ENCODE peak calls at places on chromosomes 12 and 14, in six cellular contexts. One of them, this sample, is unnamed.

GRCh38 chr12:21065845-21066244 is 65.1 kb upstream of the SLCO1B1 start:
- DNase-seq in osteocyte: no peak
- DNase-seq in HFF-Myc: no peak
- DNase-seq in neural crest cell: no peak
- DNase-seq in dorsolateral prefrontal cortex: no peak
- DNase-seq in stomach: no peak
- DNase-seq in this sample: no peak

GRCh38 chr12:109739747-109740693 is 26.4 kb downstream of the FAM222A start:
- DNase-seq in osteocyte: no peak
- DNase-seq in HFF-Myc: no peak
- DNase-seq in neural crest cell: no peak
- DNase-seq in dorsolateral prefrontal cortex: peak; percentile 21
- DNase-seq in stomach: peak; percentile 40
- DNase-seq in this sample: no peak

GRCh38 chr14:51677276-51677675 is 25.6 kb downstream of the FRMD6 start:
- DNase-seq in osteocyte: no peak
- DNase-seq in HFF-Myc: peak; percentile 30
- DNase-seq in neural crest cell: no peak
- DNase-seq in dorsolateral prefrontal cortex: no peak
- DNase-seq in stomach: no peak
- DNase-seq in this sample: no peak

GRCh38 chr12:51852404-51853137 is 4.1 kb upstream of the FIGNL2 start:
- DNase-seq in osteocyte: no peak
- DNase-seq in HFF-Myc: peak; percentile 42
- DNase-seq in neural crest cell: no peak
- DNase-seq in dorsolateral prefrontal cortex: no peak
- DNase-seq in stomach: no peak
- DNase-seq in this sample: no peak

GRCh38 chr14:95527392-95528002 is 7.4 kb upstream of the GLRX5 start:
- DNase-seq in osteocyte: no peak
- DNase-seq in HFF-Myc: no peak
- DNase-seq in neural crest cell: no peak
- DNase-seq in dorsolateral prefrontal cortex: no peak
- DNase-seq in stomach: peak; percentile 52
- DNase-seq in this sample: peak; percentile 49

GRCh38 chr12:56087220-56087619 is 7.3 kb downstream of the ERBB3 start:
- DNase-seq in osteocyte: no peak
- DNase-seq in HFF-Myc: no peak
- DNase-seq in neural crest cell: no peak
- DNase-seq in dorsolateral prefrontal cortex: no peak
- DNase-seq in stomach: peak; percentile 97
- DNase-seq in this sample: no peak

GRCh38 chr14:30085943-30086342 is 158.3 kb upstream of the PRKD1 start:
- DNase-seq in osteocyte: no peak
- DNase-seq in HFF-Myc: no peak
- DNase-seq in neural crest cell: no peak
- DNase-seq in dorsolateral prefrontal cortex: no peak
- DNase-seq in stomach: peak; percentile 62
- DNase-seq in this sample: no peak

GRCh38 chr14:93981874-93982683 is 5.7 kb upstream of the ASB2 start:
- DNase-seq in osteocyte: no peak
- DNase-seq in HFF-Myc: no peak
- DNase-seq in neural crest cell: no peak
- DNase-seq in dorsolateral prefrontal cortex: no peak
- DNase-seq in stomach: no peak
- DNase-seq in this sample: no peak

GRCh38 chr12:21615441-21615840 is 10.8 kb upstream of the GYS2 start:
- DNase-seq in osteocyte: no peak
- DNase-seq in HFF-Myc: no peak
- DNase-seq in neural crest cell: no peak
- DNase-seq in dorsolateral prefrontal cortex: no peak
- DNase-seq in stomach: no peak
- DNase-seq in this sample: no peak

GRCh38 chr14:22569749-22570131 is 19.3 kb downstream of the DAD1 start:
- DNase-seq in osteocyte: no peak
- DNase-seq in HFF-Myc: no peak
- DNase-seq in neural crest cell: no peak
- DNase-seq in dorsolateral prefrontal cortex: no peak
- DNase-seq in stomach: no peak
- DNase-seq in this sample: no peak

GRCh38 chr14:93970967-93971634 is 5.3 kb downstream of the ASB2 start:
- DNase-seq in osteocyte: no peak
- DNase-seq in HFF-Myc: no peak
- DNase-seq in neural crest cell: no peak
- DNase-seq in dorsolateral prefrontal cortex: no peak
- DNase-seq in stomach: peak; percentile 50
- DNase-seq in this sample: peak; percentile 69

GRCh38 chr14:38405851-38406630 is 150.1 kb upstream of the CLEC14A start:
- DNase-seq in osteocyte: no peak
- DNase-seq in HFF-Myc: no peak
- DNase-seq in neural crest cell: no peak
- DNase-seq in dorsolateral prefrontal cortex: no peak
- DNase-seq in stomach: no peak
- DNase-seq in this sample: no peak

DNA sequence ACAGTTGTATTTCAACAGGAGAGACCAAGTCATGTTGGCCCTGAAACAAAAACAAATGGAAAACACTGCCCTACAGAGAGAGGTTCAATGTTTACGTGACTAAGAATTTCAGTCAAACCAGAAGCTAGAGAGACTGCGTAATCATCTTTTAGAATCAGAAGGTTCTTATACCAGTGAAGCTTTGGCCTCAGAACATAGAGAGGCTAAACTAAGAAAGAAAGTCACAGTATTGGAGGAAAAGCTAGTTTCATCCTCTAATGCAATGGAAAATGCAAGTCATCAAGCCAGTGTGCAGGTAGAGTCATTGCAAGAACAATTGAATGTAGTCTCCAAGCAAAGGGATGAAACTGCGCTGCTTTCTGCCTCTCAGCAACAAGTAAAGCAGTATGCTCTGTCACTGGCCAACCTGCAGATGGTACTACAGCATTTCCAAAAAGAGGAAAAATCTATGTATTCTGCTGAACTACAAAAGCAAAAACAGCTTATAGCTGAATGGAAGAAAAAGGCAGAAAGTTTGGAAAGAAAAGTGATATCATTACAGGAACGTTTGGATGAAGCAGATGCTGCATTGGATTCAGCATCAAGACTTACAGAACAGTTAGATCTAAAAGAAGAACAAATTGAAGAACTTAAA is 32.5 kb upstream of the NUAK1 start:
- DNase-seq in osteocyte: no peak
- DNase-seq in HFF-Myc: no peak
- DNase-seq in neural crest cell: no peak
- DNase-seq in dorsolateral prefrontal cortex: no peak
- DNase-seq in stomach: no peak
- DNase-seq in this sample: no peak
- TF ChIP-seq CTCF in osteocyte: peak; percentile 27
- TF ChIP-seq CTCF in HFF-Myc: no peak
- TF ChIP-seq CTCF in neural crest cell: no peak
- TF ChIP-seq CTCF in dorsolateral prefrontal cortex: peak; percentile 23
- TF ChIP-seq CTCF in stomach: no peak
- TF ChIP-seq CTCF in this sample: no peak

DNA sequence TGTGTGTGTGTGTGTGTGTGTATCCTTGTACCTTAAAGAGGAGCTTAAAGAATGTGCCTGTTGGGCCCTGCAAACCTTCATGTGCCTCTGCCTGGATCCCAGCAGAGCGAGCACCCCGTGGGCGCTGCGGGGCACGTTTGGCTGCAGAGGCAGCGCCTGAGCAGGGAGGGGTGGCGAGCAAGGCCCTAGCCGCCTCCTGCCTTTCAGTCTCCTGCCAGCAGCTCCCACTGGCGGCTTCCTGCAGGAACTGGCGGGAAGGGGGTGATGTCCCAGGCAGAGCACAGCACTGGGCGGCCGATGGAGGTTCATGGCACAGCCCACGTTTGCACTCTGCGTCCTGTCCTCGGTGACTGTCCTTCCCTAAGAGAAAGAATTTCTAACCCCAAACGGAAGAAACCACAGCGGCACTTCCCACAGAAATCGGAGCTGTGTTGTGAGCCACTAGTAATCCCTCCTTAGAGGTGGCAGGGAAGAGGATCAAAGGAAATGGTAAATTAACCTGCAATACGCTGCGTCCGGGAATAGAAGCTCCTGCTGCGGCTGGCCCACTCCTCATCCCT is 19.8 kb downstream of the ZBTB42 start:
- DNase-seq in osteocyte: peak; percentile 85
- DNase-seq in HFF-Myc: no peak
- DNase-seq in neural crest cell: peak; percentile 57
- DNase-seq in dorsolateral prefrontal cortex: no peak
- DNase-seq in stomach: peak; percentile 76
- DNase-seq in this sample: no peak
- TF ChIP-seq CTCF in osteocyte: peak; percentile 49
- TF ChIP-seq CTCF in HFF-Myc: peak; percentile 44
- TF ChIP-seq CTCF in neural crest cell: peak; percentile 50
- TF ChIP-seq CTCF in dorsolateral prefrontal cortex: peak; percentile 38
- TF ChIP-seq CTCF in stomach: no peak
- TF ChIP-seq CTCF in this sample: no peak

DNA sequence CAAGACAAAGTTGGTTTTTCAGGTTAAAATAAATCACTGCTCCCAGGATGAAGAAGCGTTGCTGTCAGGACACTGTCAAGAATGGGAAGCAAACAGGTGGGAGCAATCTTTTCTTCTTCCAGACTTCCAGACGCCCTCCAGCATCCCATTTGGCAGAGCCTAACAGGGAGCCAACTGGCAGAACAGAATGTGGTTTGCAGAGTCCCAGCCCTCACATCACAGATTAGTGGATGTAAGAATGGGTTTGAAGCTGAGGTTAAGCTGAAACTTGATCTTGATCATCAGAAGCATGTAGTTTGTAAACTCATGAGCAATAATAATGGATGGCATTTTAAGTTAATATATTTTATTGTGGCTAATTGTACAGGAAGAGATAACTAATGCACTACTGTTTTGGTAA is 636.4 kb downstream of the SLC6A15 start:
- DNase-seq in osteocyte: no peak
- DNase-seq in HFF-Myc: peak; percentile 9
- DNase-seq in neural crest cell: no peak
- DNase-seq in dorsolateral prefrontal cortex: no peak
- DNase-seq in stomach: no peak
- DNase-seq in this sample: no peak
- TF ChIP-seq CTCF in osteocyte: no peak
- TF ChIP-seq CTCF in HFF-Myc: no peak
- TF ChIP-seq CTCF in neural crest cell: no peak
- TF ChIP-seq CTCF in dorsolateral prefrontal cortex: no peak
- TF ChIP-seq CTCF in stomach: no peak
- TF ChIP-seq CTCF in this sample: no peak

DNA sequence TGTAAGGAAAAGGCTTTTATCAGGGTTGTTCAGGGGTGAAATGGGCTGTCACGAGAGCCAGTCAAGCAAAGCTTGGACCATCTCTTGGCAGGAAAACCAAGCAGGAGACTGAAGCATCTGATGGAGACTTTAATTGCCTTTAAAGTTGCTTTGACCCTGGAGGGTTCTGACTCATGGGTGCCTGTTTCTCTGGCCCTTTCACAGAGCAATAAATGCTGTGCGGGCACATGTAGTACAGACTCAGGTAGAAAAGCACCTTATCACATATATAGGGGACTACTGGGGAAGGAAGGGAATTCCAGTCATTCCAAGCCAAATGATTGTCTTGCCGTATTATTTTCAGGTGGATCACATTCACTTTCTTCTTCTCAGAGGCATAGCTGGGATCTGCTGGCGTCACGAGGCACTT is 34.7 kb downstream of the PLEKHD1 start:
- DNase-seq in osteocyte: no peak
- DNase-seq in HFF-Myc: no peak
- DNase-seq in neural crest cell: no peak
- DNase-seq in dorsolateral prefrontal cortex: no peak
- DNase-seq in stomach: no peak
- DNase-seq in this sample: no peak
- TF ChIP-seq CTCF in osteocyte: no peak
- TF ChIP-seq CTCF in HFF-Myc: no peak
- TF ChIP-seq CTCF in neural crest cell: no peak
- TF ChIP-seq CTCF in dorsolateral prefrontal cortex: no peak
- TF ChIP-seq CTCF in stomach: no peak
- TF ChIP-seq CTCF in this sample: no peak

GRCh38 chr14:54718046-54718445 is 151.1 kb downstream of the SAMD4A start:
- DNase-seq in osteocyte: no peak
- DNase-seq in HFF-Myc: no peak
- DNase-seq in neural crest cell: no peak
- DNase-seq in dorsolateral prefrontal cortex: no peak
- DNase-seq in stomach: no peak
- DNase-seq in this sample: no peak

GRCh38 chr14:54715811-54716210 is 148.9 kb downstream of the SAMD4A start:
- DNase-seq in osteocyte: no peak
- DNase-seq in HFF-Myc: no peak
- DNase-seq in neural crest cell: no peak
- DNase-seq in dorsolateral prefrontal cortex: no peak
- DNase-seq in stomach: no peak
- DNase-seq in this sample: no peak

GRCh38 chr14:54713364-54713763 is 146.4 kb downstream of the SAMD4A start:
- DNase-seq in osteocyte: no peak
- DNase-seq in HFF-Myc: no peak
- DNase-seq in neural crest cell: no peak
- DNase-seq in dorsolateral prefrontal cortex: no peak
- DNase-seq in stomach: no peak
- DNase-seq in this sample: no peak

GRCh38 chr14:54712371-54712998 is 145.6 kb downstream of the SAMD4A start:
- DNase-seq in osteocyte: no peak
- DNase-seq in HFF-Myc: no peak
- DNase-seq in neural crest cell: no peak
- DNase-seq in dorsolateral prefrontal cortex: no peak
- DNase-seq in stomach: no peak
- DNase-seq in this sample: no peak

GRCh38 chr14:54715244-54715643 is 148.3 kb downstream of the SAMD4A start:
- DNase-seq in osteocyte: no peak
- DNase-seq in HFF-Myc: no peak
- DNase-seq in neural crest cell: no peak
- DNase-seq in dorsolateral prefrontal cortex: no peak
- DNase-seq in stomach: no peak
- DNase-seq in this sample: no peak
- TF ChIP-seq CTCF in osteocyte: peak; percentile 22
- TF ChIP-seq CTCF in HFF-Myc: no peak
- TF ChIP-seq CTCF in neural crest cell: no peak
- TF ChIP-seq CTCF in dorsolateral prefrontal cortex: no peak
- TF ChIP-seq CTCF in stomach: no peak
- TF ChIP-seq CTCF in this sample: no peak

GRCh38 chr12:48331389-48331788 is 19.3 kb downstream of the ZNF641 start:
- DNase-seq in osteocyte: no peak
- DNase-seq in HFF-Myc: no peak
- DNase-seq in neural crest cell: no peak
- DNase-seq in dorsolateral prefrontal cortex: no peak
- DNase-seq in stomach: no peak
- DNase-seq in this sample: no peak

GRCh38 chr12:48340891-48341290 is 9.8 kb downstream of the ZNF641 start:
- DNase-seq in osteocyte: no peak
- DNase-seq in HFF-Myc: no peak
- DNase-seq in neural crest cell: no peak
- DNase-seq in dorsolateral prefrontal cortex: no peak
- DNase-seq in stomach: no peak
- DNase-seq in this sample: no peak

GRCh38 chr12:48336066-48336465 is 14.7 kb downstream of the ZNF641 start:
- DNase-seq in osteocyte: no peak
- DNase-seq in HFF-Myc: no peak
- DNase-seq in neural crest cell: no peak
- DNase-seq in dorsolateral prefrontal cortex: no peak
- DNase-seq in stomach: no peak
- DNase-seq in this sample: no peak

GRCh38 chr12:48334807-48335206 is 15.9 kb downstream of the ZNF641 start:
- DNase-seq in osteocyte: no peak
- DNase-seq in HFF-Myc: no peak
- DNase-seq in neural crest cell: no peak
- DNase-seq in dorsolateral prefrontal cortex: no peak
- DNase-seq in stomach: no peak
- DNase-seq in this sample: no peak

GRCh38 chr12:48336564-48336963 is 14.2 kb downstream of the ZNF641 start:
- DNase-seq in osteocyte: no peak
- DNase-seq in HFF-Myc: no peak
- DNase-seq in neural crest cell: no peak
- DNase-seq in dorsolateral prefrontal cortex: no peak
- DNase-seq in stomach: no peak
- DNase-seq in this sample: no peak
- TF ChIP-seq CTCF in osteocyte: peak; percentile 18
- TF ChIP-seq CTCF in HFF-Myc: peak; percentile 36
- TF ChIP-seq CTCF in neural crest cell: no peak
- TF ChIP-seq CTCF in dorsolateral prefrontal cortex: no peak
- TF ChIP-seq CTCF in stomach: no peak
- TF ChIP-seq CTCF in this sample: no peak

This sample was measured in GM20000.